ENCODE peak calls at places on chromosomes 5 and 9, in four cellular contexts. One of them, this sample, is unnamed. For H3K36me3, the result is how much of the 10 kb centered on the place peaks cover.

GRCh38 chr5:167770461-167770860 is 521.0 kb upstream of the WWC1 start:
- DNase-seq in hepatocyte: no peak
- DNase-seq in aorta: no peak
- DNase-seq in psoas muscle: no peak
- DNase-seq in this sample: no peak

GRCh38 chr9:135711411-135711810 is 9.4 kb downstream of the KCNT1 start:
- DNase-seq in hepatocyte: no peak
- DNase-seq in aorta: no peak
- DNase-seq in psoas muscle: no peak
- DNase-seq in this sample: no peak

GRCh38 chr9:137048655-137049543 is 2.9 kb upstream of the NPDC1 start:
- DNase-seq in hepatocyte: no peak
- DNase-seq in aorta: no peak
- DNase-seq in psoas muscle: no peak
- DNase-seq in this sample: no peak

GRCh38 chr9:133202145-133202513 is 6.9 kb downstream of the OBP2B start:
- DNase-seq in hepatocyte: no peak
- DNase-seq in aorta: peak
- DNase-seq in psoas muscle: no peak
- DNase-seq in this sample: no peak

GRCh38 chr9:89848060-89849040 is 243.5 kb downstream of the GADD45G start:
- DNase-seq in hepatocyte: no peak
- DNase-seq in aorta: no peak
- DNase-seq in psoas muscle: no peak
- DNase-seq in this sample: no peak

GRCh38 chr9:136016882-136017812 is 56.0 kb upstream of the UBAC1 start:
- DNase-seq in hepatocyte: no peak
- DNase-seq in aorta: no peak
- DNase-seq in psoas muscle: peak
- DNase-seq in this sample: peak

GRCh38 chr5:56003179-56003578 is 8.4 kb upstream of the IL6ST start:
- DNase-seq in hepatocyte: peak
- DNase-seq in aorta: no peak
- DNase-seq in psoas muscle: peak
- DNase-seq in this sample: no peak

GRCh38 chr9:119003218-119003617 is 366.0 kb downstream of the BRINP1 start:
- DNase-seq in hepatocyte: no peak
- DNase-seq in aorta: no peak
- DNase-seq in psoas muscle: no peak
- DNase-seq in this sample: no peak

GRCh38 chr5:159669559-159669958 is 246.7 kb upstream of the ADRA1B start:
- DNase-seq in hepatocyte: no peak
- DNase-seq in aorta: no peak
- DNase-seq in psoas muscle: no peak
- DNase-seq in this sample: no peak

GRCh38 chr5:25544652-25545249 is 900.0 kb upstream of the CDH10 start:
- DNase-seq in hepatocyte: peak
- DNase-seq in aorta: no peak
- DNase-seq in psoas muscle: no peak
- DNase-seq in this sample: no peak

GRCh38 chr5:143921525-143922311 is 109.8 kb downstream of the HMHB1 start:
- DNase-seq in hepatocyte: no peak
- DNase-seq in aorta: no peak
- DNase-seq in psoas muscle: no peak
- DNase-seq in this sample: no peak

GRCh38 chr5:1557114-1557873 is 33.5 kb upstream of the LPCAT1 start:
- DNase-seq in hepatocyte: no peak
- DNase-seq in aorta: peak
- DNase-seq in psoas muscle: no peak
- DNase-seq in this sample: peak

GRCh38 chr5:132064140-132064539 is 3.7 kb downstream of the IL3 start:
- DNase-seq in hepatocyte: no peak
- DNase-seq in aorta: peak
- DNase-seq in psoas muscle: no peak
- DNase-seq in this sample: no peak

DNA sequence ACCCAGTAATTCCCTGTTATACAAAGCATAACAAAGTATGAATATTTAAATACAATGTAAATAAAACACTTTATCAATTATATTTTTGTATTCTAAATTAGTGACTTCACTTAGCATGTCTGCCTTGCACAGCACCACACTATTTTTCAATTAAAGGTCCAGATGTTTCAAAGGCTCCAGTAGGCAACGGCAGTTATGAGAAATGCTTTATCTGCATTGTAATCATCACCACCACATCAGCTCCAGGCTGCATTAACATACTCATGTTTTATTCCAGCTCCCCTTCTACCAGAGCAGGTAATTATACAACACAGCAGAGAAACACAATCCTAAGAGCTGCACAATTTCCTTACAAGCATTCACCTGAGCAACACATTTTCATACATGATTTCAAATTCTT is 102.8 kb downstream of the MAPKAP1 start:
- DNase-seq in hepatocyte: no peak
- DNase-seq in aorta: no peak
- DNase-seq in psoas muscle: no peak
- DNase-seq in this sample: no peak
- H3K36me3 ChIP-seq in hepatocyte: under half
- H3K36me3 ChIP-seq in aorta: under half
- H3K36me3 ChIP-seq in psoas muscle: under half
- H3K36me3 ChIP-seq in this sample: under half

GRCh38 chr5:151156732-151157402 is 712 bp downstream of the ANXA6 start:
- DNase-seq in hepatocyte: peak
- DNase-seq in aorta: no peak
- DNase-seq in psoas muscle: no peak
- DNase-seq in this sample: no peak

GRCh38 chr5:151157426-151158286 is at the start of gene ANXA6:
- DNase-seq in hepatocyte: peak
- DNase-seq in aorta: peak
- DNase-seq in psoas muscle: peak
- DNase-seq in this sample: peak

GRCh38 chr5:151158287-151158661 is 695 bp upstream of the ANXA6 start:
- DNase-seq in hepatocyte: peak
- DNase-seq in aorta: no peak
- DNase-seq in psoas muscle: no peak
- DNase-seq in this sample: no peak

GRCh38 chr5:151155149-151155776 is 2.3 kb downstream of the ANXA6 start:
- DNase-seq in hepatocyte: no peak
- DNase-seq in aorta: no peak
- DNase-seq in psoas muscle: no peak
- DNase-seq in this sample: no peak

GRCh38 chr5:151155777-151156731 is 1.5 kb downstream of the ANXA6 start:
- DNase-seq in hepatocyte: peak
- DNase-seq in aorta: no peak
- DNase-seq in psoas muscle: no peak
- DNase-seq in this sample: no peak
- H3K27ac ChIP-seq in hepatocyte: peak
- H3K27ac ChIP-seq in aorta: peak
- H3K27ac ChIP-seq in psoas muscle: peak
- H3K27ac ChIP-seq in this sample: peak

GRCh38 chr5:42800748-42801330 is 10.9 kb downstream of the SELENOP start:
- DNase-seq in hepatocyte: no peak
- DNase-seq in aorta: no peak
- DNase-seq in psoas muscle: no peak
- DNase-seq in this sample: no peak
- H3K36me3 ChIP-seq in hepatocyte: under half
- H3K36me3 ChIP-seq in aorta: under half
- H3K36me3 ChIP-seq in psoas muscle: half or more
- H3K36me3 ChIP-seq in this sample: half or more

DNA sequence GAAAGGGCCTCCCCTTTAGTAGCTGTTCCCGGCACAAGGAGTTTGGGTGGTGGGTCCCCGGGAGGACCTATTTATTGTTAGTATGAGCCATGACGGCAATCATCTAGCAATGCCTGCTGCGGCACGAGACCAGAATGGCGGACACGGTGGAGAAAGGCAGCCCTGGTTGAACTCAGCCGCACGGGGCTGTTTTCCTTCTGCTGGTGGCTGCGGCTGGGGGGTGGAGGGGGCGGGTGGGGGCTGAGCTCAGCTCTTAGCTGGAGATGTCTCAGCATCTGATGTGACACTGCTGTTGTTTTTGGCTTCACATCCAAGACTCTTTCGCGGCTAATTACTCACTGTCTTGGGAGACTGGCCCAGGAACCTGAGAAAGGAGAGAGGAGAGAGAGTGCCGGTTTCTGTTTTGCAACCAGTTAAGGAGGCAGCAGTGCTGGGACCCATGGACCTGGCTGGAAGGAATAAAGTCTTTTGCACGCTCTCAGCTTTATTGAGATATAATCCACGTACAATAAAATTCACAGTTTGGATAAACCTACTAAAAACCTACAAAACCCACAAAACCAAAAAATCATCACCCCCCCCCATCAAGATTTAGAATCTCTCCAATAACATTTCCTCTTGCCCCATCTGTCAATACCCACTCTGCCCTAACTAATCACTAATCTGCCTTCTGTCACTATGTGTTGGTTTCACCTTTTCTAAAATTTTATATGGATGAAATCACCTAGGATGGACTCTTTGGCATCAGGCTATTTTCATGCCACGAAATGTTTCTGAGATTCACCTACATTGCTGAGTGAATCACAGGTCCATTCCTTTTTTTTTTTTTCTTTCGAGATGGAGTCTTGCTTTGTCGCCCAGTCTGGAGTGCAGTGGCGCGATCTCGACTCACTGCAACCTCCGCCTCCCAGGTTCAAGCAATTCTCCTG is 81.8 kb upstream of the NEURL1B start:
- DNase-seq in hepatocyte: peak
- DNase-seq in aorta: peak
- DNase-seq in psoas muscle: peak
- DNase-seq in this sample: no peak
- H3K27ac ChIP-seq in hepatocyte: peak
- H3K27ac ChIP-seq in aorta: no peak
- H3K27ac ChIP-seq in psoas muscle: no peak
- H3K27ac ChIP-seq in this sample: peak

GRCh38 chr9:130630091-130630450 is 34.3 kb upstream of the PRDM12 start:
- DNase-seq in hepatocyte: no peak
- DNase-seq in aorta: no peak
- DNase-seq in psoas muscle: no peak
- DNase-seq in this sample: no peak
- H3K36me3 ChIP-seq in hepatocyte: under half
- H3K36me3 ChIP-seq in aorta: under half
- H3K36me3 ChIP-seq in psoas muscle: half or more
- H3K36me3 ChIP-seq in this sample: half or more

GRCh38 chr5:164359931-164360290 is 854.5 kb downstream of the MAT2B start:
- DNase-seq in hepatocyte: no peak
- DNase-seq in aorta: no peak
- DNase-seq in psoas muscle: no peak
- DNase-seq in this sample: no peak

GRCh38 chr5:164362835-164363234 is 857.4 kb downstream of the MAT2B start:
- DNase-seq in hepatocyte: no peak
- DNase-seq in aorta: no peak
- DNase-seq in psoas muscle: no peak
- DNase-seq in this sample: no peak

GRCh38 chr5:164360589-164360988 is 855.2 kb downstream of the MAT2B start:
- DNase-seq in hepatocyte: no peak
- DNase-seq in aorta: no peak
- DNase-seq in psoas muscle: no peak
- DNase-seq in this sample: no peak

GRCh38 chr5:164364237-164364636 is 858.8 kb downstream of the MAT2B start:
- DNase-seq in hepatocyte: no peak
- DNase-seq in aorta: no peak
- DNase-seq in psoas muscle: no peak
- DNase-seq in this sample: no peak

DNA sequence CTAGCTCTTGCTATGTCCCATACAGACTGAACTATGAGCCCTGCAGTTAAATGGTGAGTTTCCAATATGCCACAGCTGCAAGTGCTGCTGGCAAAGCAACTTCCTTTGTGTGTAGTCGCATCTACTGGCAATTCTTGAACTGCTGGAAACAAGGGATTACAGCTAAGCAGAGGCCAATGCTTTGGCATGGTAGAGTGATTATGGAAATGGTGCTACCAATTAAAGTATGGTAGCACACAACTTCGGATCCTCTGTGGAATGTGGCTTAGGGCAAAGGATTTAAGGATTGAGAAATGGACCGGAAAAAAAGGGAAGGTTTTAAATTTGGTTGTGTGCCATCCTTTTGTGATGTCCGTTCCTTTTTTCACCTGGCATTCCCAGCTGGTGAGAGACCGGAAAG is 856.6 kb downstream of the MAT2B start:
- DNase-seq in hepatocyte: no peak
- DNase-seq in aorta: no peak
- DNase-seq in psoas muscle: no peak
- DNase-seq in this sample: no peak
- H3K27ac ChIP-seq in hepatocyte: no peak
- H3K27ac ChIP-seq in aorta: no peak
- H3K27ac ChIP-seq in psoas muscle: no peak
- H3K27ac ChIP-seq in this sample: no peak

GRCh38 chr5:180853522-180853921 is 7.6 kb downstream of the ZFP62 start:
- DNase-seq in hepatocyte: no peak
- DNase-seq in aorta: no peak
- DNase-seq in psoas muscle: no peak
- DNase-seq in this sample: no peak
- H3K36me3 ChIP-seq in hepatocyte: under half
- H3K36me3 ChIP-seq in aorta: under half
- H3K36me3 ChIP-seq in psoas muscle: half or more
- H3K36me3 ChIP-seq in this sample: under half

GRCh38 chr9:94881454-94881853 is 155.0 kb downstream of the AOPEP start:
- DNase-seq in hepatocyte: no peak
- DNase-seq in aorta: no peak
- DNase-seq in psoas muscle: no peak
- DNase-seq in this sample: no peak
- H3K27ac ChIP-seq in hepatocyte: peak
- H3K27ac ChIP-seq in aorta: no peak
- H3K27ac ChIP-seq in psoas muscle: peak
- H3K27ac ChIP-seq in this sample: no peak

DNA sequence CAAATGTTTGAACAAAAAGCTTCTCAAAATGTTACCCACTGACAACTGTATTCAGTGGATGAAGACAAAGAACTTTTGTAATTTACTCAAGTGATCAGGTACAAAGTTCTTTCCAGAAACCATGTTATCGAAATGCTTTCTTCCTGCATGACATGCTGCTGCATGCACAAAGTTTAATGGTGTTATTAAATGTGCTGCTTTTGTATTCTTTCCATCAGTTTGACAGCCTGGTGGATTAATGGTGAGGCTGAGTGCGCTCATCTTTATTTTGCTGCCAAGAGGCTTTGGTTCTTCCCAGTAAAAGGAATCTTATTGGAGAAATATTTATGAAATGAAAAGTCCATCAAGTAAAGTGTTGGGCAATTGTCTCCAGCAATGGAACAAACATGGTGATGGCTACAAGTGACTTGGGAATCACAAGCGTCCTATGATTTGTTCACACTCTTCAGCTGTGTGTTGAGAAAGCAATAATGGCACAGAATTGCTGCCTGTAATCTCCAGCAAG is 153.3 kb downstream of the HSD17B3 start:
- DNase-seq in hepatocyte: no peak
- DNase-seq in aorta: no peak
- DNase-seq in psoas muscle: no peak
- DNase-seq in this sample: no peak
- H3K36me3 ChIP-seq in hepatocyte: under half
- H3K36me3 ChIP-seq in aorta: under half
- H3K36me3 ChIP-seq in psoas muscle: under half
- H3K36me3 ChIP-seq in this sample: under half

This sample was measured in lower lobe of right lung.